ENCODE peak calls at places on chromosome 6, in five cellular contexts. M, O, I, V and H are unnamed samples.

GRCh38 chr6:134060491-134061106 is 8.2 kb upstream of the SLC2A12 start:
- ATAC-seq in M (no peak), O (peak; percentile 76), I (peak; percentile 49), V (no peak), H (peak; percentile 54)

GRCh38 chr6:158834675-158835385 is 15.7 kb upstream of the EZR start:
- ATAC-seq in M (no peak), O (no peak), I (no peak), V (no peak), H (no peak)

GRCh38 chr6:49526598-49526997 is 23.9 kb upstream of the C6orf141 start:
- ATAC-seq in M (no peak), O (no peak), I (no peak), V (no peak), H (no peak)

GRCh38 chr6:71468841-71469750 is 180.5 kb downstream of the OGFRL1 start:
- ATAC-seq in M (no peak), O (peak; percentile 74), I (no peak), V (peak; percentile 80), H (peak; percentile 71)

GRCh38 chr6:166618251-166618650 is 8.8 kb downstream of the RPS6KA2 start:
- ATAC-seq in M (no peak), O (no peak), I (no peak), V (no peak), H (no peak)

GRCh38 chr6:54173084-54173483 is 61.8 kb downstream of the MLIP start:
- ATAC-seq in M (no peak), O (no peak), I (no peak), V (no peak), H (no peak)

GRCh38 chr6:160697826-160698225 is 4.2 kb upstream of the PLG start:
- ATAC-seq in M (no peak), O (no peak), I (no peak), V (no peak), H (no peak)

GRCh38 chr6:90103056-90103793 is 193.4 kb downstream of the BACH2 start:
- ATAC-seq in M (peak; percentile 86), O (no peak), I (no peak), V (no peak), H (no peak)

GRCh38 chr6:69820018-69820417 is 23.2 kb upstream of the LMBRD1 start:
- ATAC-seq in M (peak; percentile 56), O (no peak), I (no peak), V (no peak), H (no peak)

GRCh38 chr6:107532707-107533106 is 42.8 kb downstream of the SOBP start:
- ATAC-seq in M (no peak), O (no peak), I (no peak), V (peak; percentile 68), H (peak; percentile 66)

GRCh38 chr6:159117031-159117430 is 52.2 kb upstream of the FNDC1 start:
- ATAC-seq in M (no peak), O (no peak), I (no peak), V (peak; percentile 45), H (peak; percentile 84)

GRCh38 chr6:118627724-118628123 is 23.7 kb downstream of the CEP85L start:
- ATAC-seq in M (no peak), O (no peak), I (no peak), V (no peak), H (no peak)

GRCh38 chr6:43274916-43275597 is 23.0 kb upstream of the SLC22A7 start:
- ATAC-seq in M (peak; percentile 47), O (no peak), I (no peak), V (peak; percentile 39), H (no peak)

GRCh38 chr6:54613596-54613995 is 233.0 kb upstream of the FAM83B start:
- ATAC-seq in M (no peak), O (no peak), I (no peak), V (no peak), H (no peak)

GRCh38 chr6:28657756-28658465 is 132.2 kb downstream of the GPX5 start:
- ATAC-seq in M (peak; percentile 92), O (peak; percentile 97), I (peak; percentile 90), V (peak; percentile 91), H (peak; percentile 46)

GRCh38 chr6:13434777-13435176 is 52.6 kb downstream of the GFOD1 start:
- ATAC-seq in M (no peak), O (no peak), I (no peak), V (no peak), H (no peak)

GRCh38 chr6:169618526-169619490 is 83.0 kb downstream of the WDR27 start:
- ATAC-seq in M (no peak), O (no peak), I (no peak), V (no peak), H (no peak)

GRCh38 chr6:44122821-44123220 is 4.4 kb downstream of the MRPL14 start:
- ATAC-seq in M (no peak), O (no peak), I (no peak), V (no peak), H (no peak)

GRCh38 chr6:163543311-163543710 is 128.8 kb downstream of the QKI start:
- ATAC-seq in M (no peak), O (no peak), I (no peak), V (no peak), H (no peak)

GRCh38 chr6:11389977-11390376 is 147.6 kb upstream of the TMEM170B start:
- ATAC-seq in M (no peak), O (no peak), I (no peak), V (peak; percentile 77), H (peak; percentile 71)

GRCh38 chr6:71391126-71391525 is 102.5 kb downstream of the OGFRL1 start:
- ATAC-seq in M (no peak), O (no peak), I (no peak), V (no peak), H (no peak)

GRCh38 chr6:42226251-42227143 is 8.8 kb upstream of the MRPS10 start:
- ATAC-seq in M (no peak), O (peak; percentile 89), I (peak; percentile 85), V (peak; percentile 12), H (no peak)

GRCh38 chr6:125953502-125953875 is 3.1 kb upstream of the HINT3 start:
- ATAC-seq in M (no peak), O (no peak), I (no peak), V (no peak), H (no peak)

GRCh38 chr6:53854843-53855567 is 60.2 kb downstream of the LRRC1 start:
- ATAC-seq in M (peak; percentile 97), O (no peak), I (no peak), V (no peak), H (no peak)

GRCh38 chr6:111925296-111925695 is 52.0 kb upstream of the FYN start:
- ATAC-seq in M (no peak), O (no peak), I (no peak), V (no peak), H (no peak)

GRCh38 chr6:81820979-81821378 is 68.5 kb upstream of the TENT5A start:
- ATAC-seq in M (peak; percentile 44), O (no peak), I (no peak), V (no peak), H (no peak)

GRCh38 chr6:32056254-32056653 is 18.0 kb downstream of the CYP21A2 start:
- ATAC-seq in M (no peak), O (no peak), I (no peak), V (no peak), H (no peak)

GRCh38 chr6:138545621-138545980 is 46.3 kb upstream of the NHSL1 start:
- ATAC-seq in M (peak; percentile 16), O (no peak), I (no peak), V (peak; percentile 86), H (peak; percentile 76)

GRCh38 chr6:31676322-31676903 is 4.5 kb downstream of the LY6G5C start:
- ATAC-seq in M (peak; percentile 58), O (no peak), I (no peak), V (no peak), H (no peak)

GRCh38 chr6:155528982-155529453 is 73.4 kb upstream of the NOX3 start:
- ATAC-seq in M (peak; percentile 71), O (no peak), I (no peak), V (peak; percentile 73), H (peak; percentile 78)

GRCh38 chr6:147666254-147666653 is 157.8 kb downstream of the SAMD5 start:
- ATAC-seq in M (no peak), O (no peak), I (no peak), V (no peak), H (no peak)

GRCh38 chr6:111759836-111760785 is 113.1 kb downstream of the FYN start:
- ATAC-seq in M (no peak), O (no peak), I (no peak), V (peak; percentile 59), H (peak; percentile 55)

GRCh38 chr6:169803291-169803811 is 51.9 kb downstream of the ERMARD start:
- ATAC-seq in M (peak; percentile 53), O (no peak), I (no peak), V (no peak), H (no peak)

GRCh38 chr6:22099241-22099640 is 197.6 kb downstream of the PRL start:
- ATAC-seq in M (no peak), O (no peak), I (no peak), V (no peak), H (no peak)

GRCh38 chr6:149079911-149080501 is 237.5 kb upstream of the TAB2 start:
- ATAC-seq in M (peak; percentile 46), O (no peak), I (no peak), V (peak; percentile 88), H (peak; percentile 87)
- TF ChIP-seq POLR2AphosphoS5 in M (no peak), O (no peak), I (no peak), V (no peak), H (peak; percentile 45)

GRCh38 chr6:16136536-16137450 is 7.9 kb downstream of the MYLIP start:
- ATAC-seq in M (peak; percentile 53), O (peak; percentile 53), I (peak; percentile 84), V (peak; percentile 85), H (no peak)
- TF ChIP-seq POLR2AphosphoS5 in M (peak; percentile 40), O (no peak), I (no peak), V (no peak), H (peak; percentile 67)

DNA sequence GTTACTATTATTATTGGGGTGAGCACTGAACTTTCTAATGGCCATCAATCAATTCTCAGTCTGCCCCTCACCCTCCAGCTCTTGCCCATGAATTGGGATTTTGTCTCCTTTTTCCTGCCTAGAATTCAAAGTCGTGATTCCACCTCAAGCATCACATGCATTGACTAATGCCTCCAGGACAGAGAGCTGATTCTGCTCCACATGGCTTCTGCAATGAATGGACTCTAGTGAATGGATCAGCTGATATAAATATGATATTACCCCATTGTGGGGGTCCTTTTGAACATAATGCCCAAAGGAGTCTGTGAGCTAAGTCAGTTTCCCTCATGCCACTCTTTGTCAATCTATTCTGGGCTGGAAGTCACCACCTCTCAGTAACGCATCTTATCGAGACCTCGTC is 126.4 kb downstream of the OPN5 start:
- ATAC-seq in M (no peak), O (no peak), I (no peak), V (no peak), H (no peak)
- TF ChIP-seq POLR2AphosphoS5 in M (no peak), O (no peak), I (no peak), V (no peak), H (no peak)

DNA sequence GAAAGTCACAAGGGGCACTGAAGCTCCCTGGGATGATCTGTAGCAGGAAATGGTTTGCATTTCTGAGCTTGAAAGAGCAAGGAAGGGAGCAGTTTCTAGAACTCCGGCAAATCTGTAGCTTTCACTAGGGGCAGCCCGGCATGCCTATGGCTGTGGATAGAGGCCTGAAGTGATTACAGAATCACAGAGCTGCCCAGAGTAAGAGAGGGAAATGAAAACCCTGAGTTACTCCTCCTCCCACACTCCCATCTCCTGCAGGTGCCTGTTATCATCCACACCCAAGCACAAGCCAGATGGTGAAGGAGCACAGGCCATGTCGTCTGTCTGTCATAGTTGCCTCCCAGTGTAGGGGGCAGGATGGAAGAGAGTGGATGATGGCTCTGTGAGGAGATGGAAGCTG is 37.1 kb downstream of the HLA-F start:
- ATAC-seq in M (no peak), O (no peak), I (peak; percentile 26), V (no peak), H (no peak)
- TF ChIP-seq POLR2AphosphoS5 in M (no peak), O (no peak), I (no peak), V (no peak), H (no peak)